ENCODE peak calls at places on chromosomes 4 and X, in eight cellular contexts. I, V, J, A, L, F, N and O are unnamed samples.

GRCh38 chr4:120829113-120829831 is 93.3 kb downstream of the PRDM5 start:
- DNase-seq in A (no peak), L (peak; percentile 25), I (no peak), N (no peak), V (peak; percentile 2), J (no peak), F (peak; percentile 72), O (no peak)

GRCh38 chr4:24659241-24659961 is 75.0 kb upstream of the DHX15 start:
- DNase-seq in V (peak; percentile 50), J (no peak), N (no peak), F (no peak), L (no peak), I (no peak), A (no peak), O (no peak)

GRCh38 chr4:100511906-100512305 is 5.9 kb downstream of the EMCN start:
- DNase-seq in A (no peak), V (no peak), L (no peak), J (no peak), F (no peak), N (no peak), I (no peak), O (no peak)

GRCh38 chrX:10526442-10526841 is 93.9 kb downstream of the MID1 start:
- DNase-seq in A (no peak), I (no peak), F (no peak), V (no peak), L (no peak), J (no peak), N (no peak), O (no peak)

GRCh38 chr4:112069110-112069509 is 76.1 kb upstream of the FAM241A start:
- DNase-seq in J (no peak), V (peak; percentile 23), I (no peak), F (peak; percentile 43), A (no peak), L (no peak), N (no peak), O (no peak)

GRCh38 chr4:8585186-8585585 is 5.0 kb downstream of the GPR78 start:
- DNase-seq in I (no peak), A (no peak), V (peak; percentile 47), F (no peak), N (no peak), J (no peak), L (no peak), O (no peak)

GRCh38 chrX:19388064-19388679 is 44.4 kb downstream of the PDHA1 start:
- DNase-seq in A (no peak), V (no peak), F (no peak), J (no peak), L (no peak), I (no peak), N (no peak), O (no peak)

GRCh38 chrX:136534131-136534530 is 2.1 kb downstream of the VGLL1 start:
- DNase-seq in I (no peak), V (no peak), F (no peak), N (no peak), A (no peak), L (no peak), J (no peak), O (no peak)

DNA sequence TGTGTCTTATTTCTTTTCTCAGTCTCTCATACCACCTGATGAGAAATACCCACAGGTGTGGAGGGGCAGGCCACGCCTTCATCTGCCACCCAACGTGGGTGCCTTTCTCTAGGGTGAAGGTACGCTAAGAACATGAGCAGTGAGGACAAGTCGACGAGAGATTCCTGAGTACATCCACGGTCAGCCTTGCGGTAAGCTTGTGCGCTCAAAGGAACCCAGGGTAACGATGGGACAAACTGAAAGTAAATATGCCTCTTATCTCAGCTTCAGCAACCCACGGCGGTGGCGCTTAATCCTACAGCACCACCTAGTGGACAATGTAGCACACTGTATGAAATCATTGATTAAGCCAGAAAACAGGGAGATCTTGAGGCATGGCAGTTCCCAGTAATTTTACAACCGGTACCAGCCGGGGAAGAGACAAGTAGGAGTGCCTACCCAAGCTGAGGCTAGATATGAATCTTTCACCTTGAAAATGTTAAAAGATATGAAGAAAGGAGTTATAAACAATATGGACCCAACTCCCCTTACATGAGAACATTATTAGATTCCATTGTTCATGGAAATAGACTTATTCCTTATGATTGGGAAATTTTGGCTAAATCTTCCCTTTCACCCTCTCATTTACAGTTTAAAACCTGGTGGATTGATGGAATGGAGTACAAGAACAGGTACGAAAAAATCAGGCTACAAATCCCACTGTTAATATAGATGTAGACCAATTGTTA is 63.0 kb downstream of the ZNF732 start:
- DNase-seq in J (peak; percentile 50), F (peak; percentile 74), A (peak; percentile 66), I (no peak), L (no peak), V (peak; percentile 74), N (no peak), O (peak; percentile 46)
- H3K4me3 ChIP-seq in J (peak overlapping the region; percentile 48), F (peak overlapping the region; percentile 50), A (no peak overlapping the region), I (peak overlapping the region; percentile 63), L (no peak overlapping the region), V (peak overlapping the region; percentile 66), N (peak overlapping the region; percentile 69), O (peak overlapping the region; percentile 56)

GRCh38 chr4:150262611-150263010 is 184.4 kb downstream of the DCLK2 start:
- DNase-seq in L (no peak), I (no peak), N (no peak), F (no peak), J (no peak), A (no peak), V (no peak), O (no peak)

GRCh38 chr4:150261571-150261970 is 183.3 kb downstream of the DCLK2 start:
- DNase-seq in F (no peak), J (no peak), A (no peak), L (no peak), N (no peak), V (no peak), I (no peak), O (no peak)

GRCh38 chr4:150258569-150258968 is 180.3 kb downstream of the DCLK2 start:
- DNase-seq in J (no peak), A (no peak), N (no peak), F (no peak), I (no peak), L (no peak), V (no peak), O (no peak)

GRCh38 chr4:150257338-150257737 is 179.1 kb downstream of the DCLK2 start:
- DNase-seq in A (peak; percentile 82), V (no peak), F (no peak), I (no peak), N (no peak), L (no peak), J (no peak), O (no peak)

DNA sequence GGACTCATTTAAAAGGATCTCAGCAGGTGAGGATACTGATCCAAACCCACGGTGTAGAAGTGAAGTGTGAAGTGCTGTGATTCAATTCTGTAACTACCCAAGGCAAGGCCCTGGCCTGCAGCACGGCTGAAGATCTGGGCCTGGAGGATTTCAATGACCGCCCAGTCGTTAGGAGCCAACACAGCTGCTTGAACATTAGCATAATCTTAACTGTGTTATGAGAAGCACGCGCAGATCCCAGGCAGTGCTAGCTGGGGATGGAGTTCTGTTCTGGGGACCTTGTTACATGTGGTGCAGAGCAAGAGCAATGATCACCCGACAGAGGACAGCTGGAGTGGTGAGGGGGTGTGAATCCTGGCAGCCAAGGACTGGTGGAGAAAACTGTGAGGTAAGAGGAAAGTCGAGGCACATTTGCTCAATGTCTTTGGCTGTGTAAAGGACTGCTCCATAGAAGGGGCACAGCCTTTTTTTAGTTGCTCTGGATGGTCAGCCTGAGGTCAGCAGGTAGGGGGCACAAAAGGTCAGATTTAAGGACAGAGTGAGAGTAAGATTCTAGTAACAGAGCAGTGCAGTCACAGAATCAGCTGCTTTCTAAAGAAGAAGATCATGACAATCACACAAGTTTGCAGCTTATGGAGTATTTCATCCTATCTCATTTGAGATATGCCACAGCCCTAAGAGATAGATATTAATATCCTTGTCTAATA is 181.8 kb downstream of the DCLK2 start:
- DNase-seq in F (no peak), A (no peak), V (no peak), J (no peak), L (no peak), I (no peak), N (no peak), O (no peak)
- TF ChIP-seq CTCF in F (no peak), A (no peak), V (no peak), J (no peak), L (no peak), I (no peak), N (no peak), O (no peak)

GRCh38 chr4:76562851-76563803 is 128.1 kb downstream of the SHROOM3 start:
- DNase-seq in V (peak; percentile 76), F (peak; percentile 98), J (no peak), A (no peak), L (no peak), I (peak; percentile 16), N (no peak), O (no peak)

GRCh38 chr4:76559236-76560071 is 124.4 kb downstream of the SHROOM3 start:
- DNase-seq in N (no peak), J (no peak), V (no peak), F (no peak), L (no peak), A (no peak), I (no peak), O (no peak)

GRCh38 chr4:76563804-76564468 is 128.9 kb downstream of the SHROOM3 start:
- DNase-seq in N (no peak), F (no peak), I (no peak), A (no peak), L (no peak), V (no peak), J (no peak), O (no peak)

GRCh38 chr4:76558391-76559235 is 123.6 kb downstream of the SHROOM3 start:
- DNase-seq in V (no peak), J (no peak), L (no peak), A (no peak), F (no peak), I (no peak), N (no peak), O (no peak)

DNA sequence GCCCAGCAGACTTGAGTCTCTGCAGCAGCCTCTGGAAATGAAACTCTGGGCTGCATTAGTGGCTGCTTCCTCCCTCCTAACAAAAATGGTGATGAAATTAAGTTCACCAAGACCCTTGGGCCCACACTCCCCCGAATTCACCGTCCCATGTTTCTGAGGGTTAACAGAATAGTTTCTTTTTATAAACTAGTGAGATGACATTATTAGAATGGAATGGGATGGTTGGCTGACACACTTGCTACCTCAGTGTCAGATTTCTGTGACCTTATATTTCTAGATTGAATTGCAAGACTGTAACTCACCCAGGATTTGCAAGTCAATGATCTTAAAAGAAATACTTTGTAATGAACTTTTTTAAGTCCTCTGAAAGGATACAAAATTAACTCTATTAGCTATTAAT is 127.1 kb downstream of the SHROOM3 start:
- DNase-seq in J (no peak), V (peak; percentile 69), N (no peak), L (no peak), A (no peak), F (peak; percentile 91), I (no peak), O (no peak)
- H3K4me3 ChIP-seq in J (no peak overlapping the region), V (peak overlapping the region; percentile 9), N (peak overlapping the region; percentile 43), L (no peak overlapping the region), A (no peak overlapping the region), F (no peak overlapping the region), I (no peak overlapping the region), O (no peak overlapping the region)

DNA sequence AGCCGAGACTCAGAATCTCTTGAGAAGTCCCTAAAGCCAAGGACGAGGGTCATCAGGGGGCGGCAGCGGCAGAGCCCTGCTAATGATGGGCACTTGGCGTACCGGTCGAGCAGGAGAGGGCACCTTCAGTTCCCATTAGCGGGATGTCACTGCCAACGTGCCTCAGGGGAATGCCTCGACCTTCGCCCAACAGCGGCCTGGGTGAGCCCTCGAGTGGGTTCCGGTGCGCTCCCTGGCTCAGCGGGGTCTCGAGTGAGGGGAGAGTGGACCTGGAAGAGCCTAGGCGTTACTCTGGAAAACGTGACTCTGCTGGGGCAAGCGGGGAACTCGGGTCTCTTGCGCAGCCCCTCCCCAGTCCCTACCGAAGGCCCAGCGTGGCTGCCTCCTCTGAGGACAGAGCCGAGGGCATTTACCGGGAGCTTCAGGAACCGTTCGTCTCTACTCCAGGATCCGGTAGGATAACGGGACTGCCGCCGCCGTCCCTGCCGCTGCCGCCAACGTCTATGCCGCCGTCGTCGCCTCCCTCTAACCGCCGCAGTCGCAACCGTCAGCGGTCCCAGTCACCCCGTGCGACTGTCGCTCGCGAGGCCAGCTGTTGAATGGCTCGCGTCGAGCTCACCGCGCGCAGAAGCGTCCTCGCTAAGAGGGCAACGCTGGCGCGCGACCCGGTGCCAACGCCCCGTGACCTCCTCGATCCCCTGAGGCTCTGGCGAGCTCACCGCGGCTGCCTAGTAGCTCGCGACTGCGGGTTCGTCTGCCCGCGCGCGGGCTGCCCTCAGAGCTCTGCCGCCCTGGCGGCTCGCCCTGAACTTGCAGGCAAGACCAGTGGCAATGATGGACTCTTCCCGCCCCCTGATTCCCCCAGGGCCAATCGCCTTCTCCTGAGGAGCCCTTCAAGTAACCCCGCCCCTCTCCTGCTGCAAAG is 37.1 kb downstream of the PGRMC1 start:
- DNase-seq in V (no peak), L (no peak), N (no peak), A (peak; percentile 75), I (no peak), F (peak; percentile 58), J (peak; percentile 41), O (no peak)
- TF ChIP-seq CTCF in V (no peak), L (peak; percentile 16), N (no peak), A (no peak), I (no peak), F (peak; percentile 37), J (no peak), O (no peak)